ENCODE peak calls at places on chromosomes 4 and X, in eight cellular contexts. R is GM23338, K is PC-3, V is hepatocyte, D is HCT116, J is neural progenitor cell, L is SK-N-SH, W is MM.1S. S is an unnamed sample.

GRCh38 chr4:43471950-43472349 is 579.4 kb downstream of the GRXCR1 start:
- DNase-seq in W (peak), R (peak), J (no peak), L (no peak), K (peak), V (no peak), D (no peak), S (no peak)

GRCh38 chrX:13131511-13132137 is 87.2 kb upstream of the FAM9C start:
- DNase-seq in W (peak), R (peak), J (no peak), V (no peak), K (no peak), L (no peak), D (no peak), S (no peak)

GRCh38 chr4:90306810-90307209 is 179.6 kb downstream of the CCSER1 start:
- DNase-seq in W (no peak), D (no peak), R (no peak), L (no peak), V (no peak), J (no peak), K (peak), S (no peak)

GRCh38 chr4:163701915-163702314 is 207.4 kb downstream of the TMA16 start:
- DNase-seq in J (no peak), K (no peak), L (no peak), W (no peak), D (no peak), R (no peak), V (no peak), S (no peak)

GRCh38 chr4:78870056-78870455 is 69.2 kb downstream of the PAQR3 start:
- DNase-seq in R (no peak), K (no peak), V (no peak), D (no peak), J (no peak), L (no peak), W (no peak), S (no peak)

GRCh38 chr4:11669156-11669555 is 240.5 kb upstream of the HS3ST1 start:
- DNase-seq in J (no peak), R (no peak), W (no peak), D (no peak), K (peak), L (no peak), V (no peak), S (no peak)

GRCh38 chrX:139932077-139932900 is 564 bp downstream of the ATP11C start:
- DNase-seq in R (peak), V (peak), K (peak), J (peak), D (no peak), W (peak), L (peak), S (peak)

GRCh38 chrX:989959-990510 is 222.4 kb downstream of the CRLF2 start:
- DNase-seq in J (peak), L (no peak), D (peak), K (no peak), V (peak), W (peak), R (no peak), S (no peak)

GRCh38 chr4:20422398-20422797 is 170.7 kb downstream of the SLIT2 start:
- DNase-seq in L (peak), V (peak), J (peak), K (peak), R (peak), W (peak), D (peak), S (peak)

GRCh38 chrX:48467331-48467761 is 2.7 kb downstream of the SLC38A5 start:
- DNase-seq in R (peak), W (no peak), L (no peak), D (no peak), K (no peak), J (no peak), V (no peak), S (no peak)
- H3K4me3 ChIP-seq in R (peak), W (peak), L (no peak), D (peak), K (no peak), J (peak), V (no peak), S (peak)

GRCh38 chrX:20459410-20460350 is 193.0 kb upstream of the RPS6KA3 start:
- DNase-seq in L (no peak), J (no peak), W (no peak), R (no peak), D (no peak), K (no peak), V (no peak), S (no peak)

GRCh38 chrX:20456971-20457370 is 190.3 kb upstream of the RPS6KA3 start:
- DNase-seq in W (no peak), L (no peak), K (no peak), J (no peak), R (no peak), V (no peak), D (no peak), S (no peak)

GRCh38 chrX:20463296-20464075 is 196.8 kb upstream of the RPS6KA3 start:
- DNase-seq in L (no peak), K (no peak), D (no peak), W (peak), J (no peak), V (no peak), R (no peak), S (no peak)

GRCh38 chrX:20461576-20461975 is 194.9 kb upstream of the RPS6KA3 start:
- DNase-seq in V (no peak), R (no peak), J (no peak), K (peak), W (no peak), D (no peak), L (no peak), S (no peak)
- TF ChIP-seq EZH2phosphoT487 in V (no peak), R (no peak), J (no peak), K (no peak), W (no peak), D (no peak), L (no peak), S (no peak)

GRCh38 chr4:6271206-6271605 is 1.6 kb downstream of the WFS1 start:
- DNase-seq in D (no peak), L (no peak), K (no peak), J (no peak), V (no peak), W (no peak), R (no peak), S (no peak)
- TF ChIP-seq CTCF in D (no peak), L (no peak), K (no peak), J (no peak), V (no peak), W (no peak), R (no peak), S (no peak)

GRCh38 chrX:2327423-2327822 is 173.4 kb downstream of the DHRSX start:
- DNase-seq in L (no peak), W (no peak), J (no peak), R (no peak), V (no peak), D (no peak), K (no peak), S (no peak)

GRCh38 chrX:2324116-2324515 is 176.7 kb downstream of the DHRSX start:
- DNase-seq in V (no peak), L (no peak), D (no peak), J (no peak), K (no peak), R (no peak), W (no peak), S (no peak)

GRCh38 chrX:2321411-2321810 is 179.4 kb downstream of the DHRSX start:
- DNase-seq in L (no peak), R (no peak), J (no peak), V (no peak), W (no peak), K (no peak), D (no peak), S (no peak)

GRCh38 chrX:2320580-2321327 is 180.0 kb downstream of the DHRSX start:
- DNase-seq in D (no peak), R (no peak), J (no peak), L (peak), K (no peak), W (no peak), V (peak), S (no peak)

GRCh38 chrX:2325076-2325784 is 175.5 kb downstream of the DHRSX start:
- DNase-seq in L (peak), V (no peak), J (no peak), K (no peak), W (no peak), D (no peak), R (no peak), S (no peak)
- H3K4me3 ChIP-seq in L (no peak), V (no peak), J (no peak), K (no peak), W (no peak), D (no peak), R (no peak), S (no peak)

S was measured in OCI-LY7.